ENCODE peak calls at places on chromosomes 7 and 10, in eight cellular contexts. T is GM12891, G is breast epithelium, K is spleen, A is upper lobe of left lung, R is SK-N-SH, Z is H1, B is stomach. Q is an unnamed sample.

GRCh38 chr10:112663181-112663879 is 216.3 kb downstream of the VTI1A start:
- DNase-seq in G (no peak), K (no peak), A (no peak), B (no peak), R (no peak), Z (no peak), T (no peak), Q (no peak)

GRCh38 chr7:152145853-152146466 is 120.5 kb downstream of the GALNT11 start:
- DNase-seq in T (no peak), A (no peak), Z (no peak), K (no peak), R (peak; percentile 62), B (no peak), G (no peak), Q (peak; percentile 22)

GRCh38 chr10:76124230-76124629 is 692.8 kb downstream of the LRMDA start:
- DNase-seq in R (no peak), B (no peak), T (no peak), G (no peak), Z (no peak), A (no peak), K (no peak), Q (no peak)

GRCh38 chr7:105975770-105976428 is 12.8 kb downstream of the CDHR3 start:
- DNase-seq in B (no peak), K (no peak), R (no peak), Z (no peak), T (no peak), A (no peak), G (no peak), Q (no peak)

GRCh38 chr7:105643384-105643783 is 62.1 kb upstream of the EFCAB10 start:
- DNase-seq in B (no peak), A (peak; percentile 57), T (no peak), G (no peak), R (peak; percentile 85), Z (peak; percentile 82), K (no peak), Q (no peak)

GRCh38 chr10:50224330-50224952 is 26.9 kb downstream of the ASAH2 start:
- DNase-seq in T (peak; percentile 13), R (peak; percentile 28), B (peak; percentile 37), G (no peak), Z (no peak), K (no peak), A (no peak), Q (peak; percentile 14)

GRCh38 chr10:101257121-101257890 is 28.0 kb upstream of the LBX1 start:
- DNase-seq in G (no peak), B (no peak), R (no peak), T (no peak), Z (no peak), K (no peak), A (no peak), Q (peak; percentile 14)

GRCh38 chr10:86139066-86139657 is 227.4 kb downstream of the GRID1 start:
- DNase-seq in R (no peak), B (no peak), A (no peak), K (no peak), G (no peak), T (no peak), Z (peak; percentile 84), Q (no peak)

GRCh38 chr10:94429049-94429707 is 26.8 kb downstream of the TBC1D12 start:
- DNase-seq in G (no peak), T (no peak), B (no peak), A (no peak), R (no peak), Z (no peak), K (no peak), Q (no peak)

GRCh38 chr7:158083526-158084310 is 503.9 kb downstream of the PTPRN2 start:
- DNase-seq in Z (no peak), T (no peak), A (no peak), K (peak; percentile 61), G (no peak), R (no peak), B (peak; percentile 15), Q (no peak)

GRCh38 chr7:103995554-103995953 is 6.1 kb upstream of the RELN start:
- DNase-seq in A (no peak), K (no peak), Z (no peak), G (no peak), R (no peak), T (no peak), B (no peak), Q (no peak)

GRCh38 chr10:21488246-21488953 is 37.1 kb downstream of the SKIDA1 start:
- DNase-seq in T (no peak), G (no peak), K (no peak), B (no peak), A (no peak), Z (no peak), R (no peak), Q (no peak)

GRCh38 chr7:73606801-73607691 is 17.3 kb downstream of the MLXIPL start:
- DNase-seq in B (peak; percentile 59), R (peak; percentile 98), T (peak; percentile 92), G (no peak), Z (peak; percentile 97), A (peak; percentile 94), K (peak; percentile 91), Q (no peak)

GRCh38 chr7:119436882-119437281 is 836.1 kb upstream of the KCND2 start:
- DNase-seq in B (no peak), G (no peak), K (no peak), R (no peak), Z (no peak), T (no peak), A (no peak), Q (no peak)

GRCh38 chr7:127903913-127904705 is 127.1 kb downstream of the LRRC4 start:
- DNase-seq in B (no peak), G (no peak), R (no peak), A (no peak), T (no peak), Z (no peak), K (no peak), Q (no peak)

DNA sequence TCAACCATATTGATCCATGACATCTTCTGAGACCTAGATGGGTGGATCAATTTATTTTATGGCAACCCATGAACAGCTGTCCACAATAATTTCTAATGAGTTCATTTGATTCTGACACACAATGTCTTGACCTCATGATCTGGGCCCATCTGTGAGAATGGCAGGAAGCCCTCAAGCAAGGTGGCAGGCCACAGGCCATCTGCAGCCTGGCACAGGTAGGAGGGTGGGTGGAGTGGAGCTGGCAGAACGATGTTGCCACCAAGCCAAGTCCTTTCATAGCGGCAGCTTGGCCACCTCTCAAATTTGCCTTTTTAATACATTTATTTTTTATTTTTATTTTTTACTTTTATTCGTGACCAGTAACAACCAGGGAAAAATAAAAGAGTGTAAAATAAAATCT is 1181.6 kb upstream of the SORCS1 start:
- DNase-seq in A (peak; percentile 7), R (no peak), K (no peak), Z (no peak), G (no peak), B (no peak), T (no peak), Q (no peak)
- TF ChIP-seq POLR2AphosphoS5 in A (no peak), R (no peak), K (no peak), Z (no peak), G (no peak), B (no peak), T (no peak), Q (no peak)

GRCh38 chr7:44847509-44847919 is 373 bp downstream of the H2AZ2 start:
- DNase-seq in B (peak; percentile 87), A (peak; percentile 97), K (peak; percentile 98), T (peak; percentile 67), Z (no peak), R (peak; percentile 94), G (peak; percentile 85), Q (peak; percentile 50)
- TF ChIP-seq POLR2AphosphoS5 in B (no peak), A (no peak), K (no peak), T (peak; percentile 49), Z (no peak), R (no peak), G (no peak), Q (no peak)

GRCh38 chr7:35379481-35379880 is 125.6 kb upstream of the TBX20 start:
- DNase-seq in G (no peak), T (no peak), K (no peak), B (no peak), Z (no peak), A (no peak), R (no peak), Q (no peak)
- TF ChIP-seq POLR2AphosphoS5 in G (no peak), T (no peak), K (no peak), B (no peak), Z (no peak), A (no peak), R (no peak), Q (no peak)

DNA sequence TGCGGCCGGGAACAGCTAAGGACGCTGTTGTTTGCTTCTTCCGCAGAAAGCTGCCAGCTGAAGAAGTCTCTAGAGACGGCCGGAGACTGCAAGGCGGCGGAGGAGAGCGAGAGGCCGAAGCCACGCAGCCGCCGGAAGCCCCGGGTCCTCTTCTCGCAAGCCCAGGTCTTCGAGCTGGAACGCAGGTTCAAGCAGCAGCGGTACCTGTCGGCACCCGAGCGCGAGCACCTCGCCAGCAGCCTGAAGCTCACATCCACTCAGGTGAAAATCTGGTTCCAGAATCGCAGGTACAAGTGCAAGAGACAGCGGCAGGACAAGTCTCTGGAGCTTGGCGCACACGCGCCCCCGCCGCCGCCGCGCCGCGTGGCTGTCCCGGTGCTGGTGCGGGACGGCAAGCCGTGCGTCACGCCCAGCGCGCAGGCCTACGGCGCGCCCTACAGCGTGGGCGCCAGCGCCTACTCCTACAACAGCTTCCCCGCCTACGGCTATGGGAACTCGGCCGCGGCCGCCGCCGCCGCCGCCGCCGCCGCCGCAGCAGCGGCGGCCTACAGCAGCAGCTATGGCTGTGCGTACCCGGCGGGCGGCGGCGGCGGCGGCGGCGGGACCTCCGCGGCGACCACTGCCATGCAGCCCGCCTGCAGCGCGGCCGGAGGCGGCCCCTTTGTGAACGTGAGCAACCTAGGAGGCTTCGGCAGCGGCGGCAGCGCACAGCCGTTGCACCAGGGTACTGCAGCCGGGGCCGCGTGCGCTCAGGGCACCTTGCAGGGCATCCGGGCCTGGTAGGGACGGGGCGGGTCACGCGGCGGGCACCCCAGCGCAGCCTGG is 2.4 kb downstream of the NKX2-3 start:
- DNase-seq in B (no peak), K (no peak), T (no peak), G (no peak), R (peak; percentile 66), A (peak; percentile 89), Z (peak; percentile 70), Q (no peak)
- TF ChIP-seq POLR2AphosphoS5 in B (no peak), K (no peak), T (no peak), G (no peak), R (no peak), A (no peak), Z (no peak), Q (no peak)

GRCh38 chr7:112450807-112451661 is 774 bp downstream of the IFRD1 start:
- DNase-seq in K (peak; percentile 97), T (peak; percentile 75), B (peak; percentile 93), G (peak; percentile 92), R (peak; percentile 93), Z (peak; percentile 90), A (peak; percentile 95), Q (peak; percentile 85)
- TF ChIP-seq POLR2AphosphoS5 in K (no peak), T (no peak), B (peak; percentile 83), G (peak; percentile 58), R (no peak), Z (peak; percentile 84), A (peak; percentile 85), Q (no peak)